ENCODE peak calls at places on chromosomes 6 and 20, in five cellular contexts. One of them, this sample, is unnamed.

GRCh38 chr6:168124921-168125320 is 45.9 kb upstream of the FRMD1 start:
- DNase-seq in mammary epithelial cell: no peak
- DNase-seq in fibroblast of lung: no peak
- DNase-seq in RWPE1: no peak
- DNase-seq in aorta: peak
- DNase-seq in this sample: no peak

GRCh38 chr20:8315639-8316573 is 183.8 kb downstream of the PLCB1 start:
- DNase-seq in mammary epithelial cell: no peak
- DNase-seq in fibroblast of lung: no peak
- DNase-seq in RWPE1: no peak
- DNase-seq in aorta: no peak
- DNase-seq in this sample: no peak

GRCh38 chr6:144352310-144352709 is 67.2 kb downstream of the UTRN start:
- DNase-seq in mammary epithelial cell: no peak
- DNase-seq in fibroblast of lung: no peak
- DNase-seq in RWPE1: no peak
- DNase-seq in aorta: no peak
- DNase-seq in this sample: no peak

GRCh38 chr20:46150982-46151381 is 32.9 kb downstream of the CD40 start:
- DNase-seq in mammary epithelial cell: no peak
- DNase-seq in fibroblast of lung: no peak
- DNase-seq in RWPE1: no peak
- DNase-seq in aorta: peak
- DNase-seq in this sample: no peak

GRCh38 chr6:46772754-46773153 is 20.4 kb upstream of the MEP1A start:
- DNase-seq in mammary epithelial cell: no peak
- DNase-seq in fibroblast of lung: no peak
- DNase-seq in RWPE1: no peak
- DNase-seq in aorta: no peak
- DNase-seq in this sample: no peak

GRCh38 chr6:167046861-167047495 is 47.8 kb downstream of the CEP43 start:
- DNase-seq in mammary epithelial cell: no peak
- DNase-seq in fibroblast of lung: no peak
- DNase-seq in RWPE1: no peak
- DNase-seq in aorta: no peak
- DNase-seq in this sample: no peak

GRCh38 chr20:48674461-48674860 is 153.3 kb downstream of the PREX1 start:
- DNase-seq in mammary epithelial cell: no peak
- DNase-seq in fibroblast of lung: no peak
- DNase-seq in RWPE1: no peak
- DNase-seq in aorta: no peak
- DNase-seq in this sample: no peak

GRCh38 chr6:53100561-53100960 is 35.4 kb downstream of the FBXO9 start:
- DNase-seq in mammary epithelial cell: no peak
- DNase-seq in fibroblast of lung: no peak
- DNase-seq in RWPE1: no peak
- DNase-seq in aorta: no peak
- DNase-seq in this sample: no peak

GRCh38 chr6:149935246-149935645 is 6.6 kb upstream of the ULBP2 start:
- DNase-seq in mammary epithelial cell: peak
- DNase-seq in fibroblast of lung: peak
- DNase-seq in RWPE1: no peak
- DNase-seq in aorta: no peak
- DNase-seq in this sample: no peak

GRCh38 chr6:45647341-45648138 is 269.8 kb upstream of the SUPT3H start:
- DNase-seq in mammary epithelial cell: peak
- DNase-seq in fibroblast of lung: no peak
- DNase-seq in RWPE1: no peak
- DNase-seq in aorta: no peak
- DNase-seq in this sample: no peak

GRCh38 chr6:45930419-45931059 is 85.1 kb downstream of the CLIC5 start:
- DNase-seq in mammary epithelial cell: peak
- DNase-seq in fibroblast of lung: peak
- DNase-seq in RWPE1: peak
- DNase-seq in aorta: peak
- DNase-seq in this sample: no peak

GRCh38 chr6:106997392-106998257 is 23.1 kb upstream of the CD24 start:
- DNase-seq in mammary epithelial cell: peak
- DNase-seq in fibroblast of lung: peak
- DNase-seq in RWPE1: peak
- DNase-seq in aorta: no peak
- DNase-seq in this sample: no peak

GRCh38 chr6:25991785-25992412 is 29.3 kb downstream of the TRIM38 start:
- DNase-seq in mammary epithelial cell: peak
- DNase-seq in fibroblast of lung: peak
- DNase-seq in RWPE1: peak
- DNase-seq in aorta: peak
- DNase-seq in this sample: no peak

GRCh38 chr6:128569737-128570438 is 49.5 kb upstream of the PTPRK start:
- DNase-seq in mammary epithelial cell: peak
- DNase-seq in fibroblast of lung: peak
- DNase-seq in RWPE1: peak
- DNase-seq in aorta: no peak
- DNase-seq in this sample: peak

GRCh38 chr6:135555550-135555949 is 58.0 kb upstream of the AHI1 start:
- DNase-seq in mammary epithelial cell: no peak
- DNase-seq in fibroblast of lung: no peak
- DNase-seq in RWPE1: no peak
- DNase-seq in aorta: no peak
- DNase-seq in this sample: no peak

GRCh38 chr6:118403036-118403435 is 145.1 kb upstream of the PLN start:
- DNase-seq in mammary epithelial cell: no peak
- DNase-seq in fibroblast of lung: peak
- DNase-seq in RWPE1: no peak
- DNase-seq in aorta: no peak
- DNase-seq in this sample: no peak

GRCh38 chr6:38271081-38271480 is 368.6 kb downstream of the BTBD9 start:
- DNase-seq in mammary epithelial cell: no peak
- DNase-seq in fibroblast of lung: peak
- DNase-seq in RWPE1: no peak
- DNase-seq in aorta: no peak
- DNase-seq in this sample: no peak

GRCh38 chr6:125718109-125718508 is 31.3 kb upstream of the HEY2 start:
- DNase-seq in mammary epithelial cell: no peak
- DNase-seq in fibroblast of lung: no peak
- DNase-seq in RWPE1: no peak
- DNase-seq in aorta: no peak
- DNase-seq in this sample: no peak

GRCh38 chr6:44143731-44144130 is 14.9 kb upstream of the CAPN11 start:
- DNase-seq in mammary epithelial cell: no peak
- DNase-seq in fibroblast of lung: no peak
- DNase-seq in RWPE1: no peak
- DNase-seq in aorta: no peak
- DNase-seq in this sample: no peak

GRCh38 chr6:160462551-160463109 is 114.5 kb downstream of the SLC22A3 start:
- DNase-seq in mammary epithelial cell: peak
- DNase-seq in fibroblast of lung: peak
- DNase-seq in RWPE1: peak
- DNase-seq in aorta: no peak
- DNase-seq in this sample: no peak

GRCh38 chr6:42817910-42818309 is 36.1 kb downstream of the BICRAL start:
- DNase-seq in mammary epithelial cell: no peak
- DNase-seq in fibroblast of lung: no peak
- DNase-seq in RWPE1: no peak
- DNase-seq in aorta: no peak
- DNase-seq in this sample: no peak

GRCh38 chr20:44693625-44694024 is 21.5 kb upstream of the CCN5 start:
- DNase-seq in mammary epithelial cell: no peak
- DNase-seq in fibroblast of lung: no peak
- DNase-seq in RWPE1: no peak
- DNase-seq in aorta: no peak
- DNase-seq in this sample: no peak
- H3K27ac ChIP-seq in mammary epithelial cell: no peak
- H3K27ac ChIP-seq in fibroblast of lung: peak
- H3K27ac ChIP-seq in RWPE1: peak
- H3K27ac ChIP-seq in aorta: peak
- H3K27ac ChIP-seq in this sample: peak

DNA sequence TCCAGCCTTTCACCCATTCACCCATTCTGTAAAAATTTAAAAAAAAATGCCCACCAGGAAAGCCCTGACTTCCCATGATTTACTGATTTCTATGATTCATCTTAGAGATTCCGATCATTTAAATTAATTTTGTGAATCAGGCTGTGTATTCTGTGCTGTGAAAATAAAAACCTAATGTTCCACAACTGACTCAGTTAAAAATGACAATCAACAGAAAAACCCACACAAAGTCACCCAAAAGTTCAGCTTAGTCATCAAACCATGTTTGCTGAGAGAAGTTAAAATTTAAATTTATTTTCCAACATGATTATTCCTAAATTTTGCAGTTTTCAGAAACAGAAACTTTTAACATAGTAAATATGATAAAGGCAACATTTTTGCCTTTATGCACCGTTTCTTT is 509.8 kb downstream of the TENT5A start:
- DNase-seq in mammary epithelial cell: no peak
- DNase-seq in fibroblast of lung: peak
- DNase-seq in RWPE1: no peak
- DNase-seq in aorta: no peak
- DNase-seq in this sample: no peak
- H3K27ac ChIP-seq in mammary epithelial cell: no peak
- H3K27ac ChIP-seq in fibroblast of lung: no peak
- H3K27ac ChIP-seq in RWPE1: no peak
- H3K27ac ChIP-seq in aorta: no peak
- H3K27ac ChIP-seq in this sample: no peak

DNA sequence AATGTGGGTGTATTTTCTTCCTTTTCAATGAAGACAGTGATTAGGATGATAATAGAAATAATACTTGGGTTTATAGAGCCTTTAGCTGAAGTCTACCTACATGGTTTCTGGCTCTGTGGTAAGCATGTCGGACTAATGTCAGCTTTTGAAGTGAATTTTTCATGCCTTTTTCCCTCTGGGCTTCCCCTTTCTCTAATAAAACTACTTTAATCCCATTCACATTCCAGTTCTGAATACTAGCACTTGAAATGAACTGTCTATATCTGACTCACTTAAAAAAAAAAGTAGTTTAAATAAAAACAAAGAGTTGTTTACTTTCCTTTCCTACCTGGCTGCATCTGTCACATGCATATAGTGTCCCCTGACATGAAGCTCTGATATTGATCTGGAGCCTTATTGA is 545.9 kb upstream of the FLRT3 start:
- DNase-seq in mammary epithelial cell: peak
- DNase-seq in fibroblast of lung: no peak
- DNase-seq in RWPE1: no peak
- DNase-seq in aorta: no peak
- DNase-seq in this sample: no peak
- H3K27ac ChIP-seq in mammary epithelial cell: peak
- H3K27ac ChIP-seq in fibroblast of lung: no peak
- H3K27ac ChIP-seq in RWPE1: no peak
- H3K27ac ChIP-seq in aorta: no peak
- H3K27ac ChIP-seq in this sample: no peak

GRCh38 chr6:151241853-151242252 is 2.1 kb downstream of the AKAP12 start:
- DNase-seq in mammary epithelial cell: no peak
- DNase-seq in fibroblast of lung: no peak
- DNase-seq in RWPE1: no peak
- DNase-seq in aorta: no peak
- DNase-seq in this sample: no peak

GRCh38 chr6:151239603-151240035 is at the start of gene AKAP12:
- DNase-seq in mammary epithelial cell: no peak
- DNase-seq in fibroblast of lung: peak
- DNase-seq in RWPE1: no peak
- DNase-seq in aorta: peak
- DNase-seq in this sample: no peak

GRCh38 chr6:151240861-151241642 is 1.3 kb downstream of the AKAP12 start:
- DNase-seq in mammary epithelial cell: peak
- DNase-seq in fibroblast of lung: peak
- DNase-seq in RWPE1: peak
- DNase-seq in aorta: peak
- DNase-seq in this sample: peak

GRCh38 chr6:151242420-151242841 is 2.7 kb downstream of the AKAP12 start:
- DNase-seq in mammary epithelial cell: no peak
- DNase-seq in fibroblast of lung: peak
- DNase-seq in RWPE1: no peak
- DNase-seq in aorta: no peak
- DNase-seq in this sample: no peak

GRCh38 chr6:151240036-151240685 is 394 bp downstream of the AKAP12 start:
- DNase-seq in mammary epithelial cell: peak
- DNase-seq in fibroblast of lung: peak
- DNase-seq in RWPE1: peak
- DNase-seq in aorta: peak
- DNase-seq in this sample: peak
- H3K27ac ChIP-seq in mammary epithelial cell: no peak
- H3K27ac ChIP-seq in fibroblast of lung: peak
- H3K27ac ChIP-seq in RWPE1: no peak
- H3K27ac ChIP-seq in aorta: peak
- H3K27ac ChIP-seq in this sample: no peak

DNA sequence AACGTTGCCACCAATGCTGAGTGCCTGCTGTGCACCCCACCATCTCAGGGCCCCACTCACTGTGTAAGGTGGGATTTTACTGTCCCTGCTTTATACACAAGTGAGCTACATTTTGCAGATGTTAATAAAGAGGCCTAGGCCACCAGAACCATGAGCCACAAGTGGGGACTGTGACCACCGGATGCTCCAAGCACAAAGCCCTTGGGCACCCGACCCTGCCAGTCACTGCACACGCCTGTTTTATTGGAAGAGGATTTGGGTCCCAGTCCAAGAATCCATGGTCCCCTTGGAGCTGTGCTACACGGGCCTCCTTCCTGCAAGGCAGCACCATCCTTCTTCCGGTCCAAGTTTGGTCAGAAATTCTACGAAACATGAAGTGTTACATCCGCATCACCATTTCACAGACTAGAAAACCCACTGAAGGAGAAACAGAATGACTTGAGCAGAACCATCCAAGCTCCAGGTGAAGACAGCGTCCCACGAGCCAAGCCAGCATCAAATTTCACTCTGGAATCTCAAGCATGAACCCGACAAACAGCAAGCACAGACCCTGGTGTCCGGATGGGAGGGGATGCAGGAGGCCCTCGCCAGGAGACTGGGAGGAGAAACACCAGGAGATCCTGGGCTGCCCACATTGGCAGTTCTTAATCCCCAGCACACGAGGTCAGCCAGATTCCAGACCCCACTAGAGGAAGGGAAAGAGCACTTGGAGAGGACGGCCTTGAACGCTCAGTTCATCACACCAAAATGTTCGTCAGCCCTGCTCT is 226.8 kb downstream of the DLL1 start:
- DNase-seq in mammary epithelial cell: no peak
- DNase-seq in fibroblast of lung: no peak
- DNase-seq in RWPE1: no peak
- DNase-seq in aorta: peak
- DNase-seq in this sample: no peak
- H3K27ac ChIP-seq in mammary epithelial cell: no peak
- H3K27ac ChIP-seq in fibroblast of lung: no peak
- H3K27ac ChIP-seq in RWPE1: no peak
- H3K27ac ChIP-seq in aorta: no peak
- H3K27ac ChIP-seq in this sample: no peak

DNA sequence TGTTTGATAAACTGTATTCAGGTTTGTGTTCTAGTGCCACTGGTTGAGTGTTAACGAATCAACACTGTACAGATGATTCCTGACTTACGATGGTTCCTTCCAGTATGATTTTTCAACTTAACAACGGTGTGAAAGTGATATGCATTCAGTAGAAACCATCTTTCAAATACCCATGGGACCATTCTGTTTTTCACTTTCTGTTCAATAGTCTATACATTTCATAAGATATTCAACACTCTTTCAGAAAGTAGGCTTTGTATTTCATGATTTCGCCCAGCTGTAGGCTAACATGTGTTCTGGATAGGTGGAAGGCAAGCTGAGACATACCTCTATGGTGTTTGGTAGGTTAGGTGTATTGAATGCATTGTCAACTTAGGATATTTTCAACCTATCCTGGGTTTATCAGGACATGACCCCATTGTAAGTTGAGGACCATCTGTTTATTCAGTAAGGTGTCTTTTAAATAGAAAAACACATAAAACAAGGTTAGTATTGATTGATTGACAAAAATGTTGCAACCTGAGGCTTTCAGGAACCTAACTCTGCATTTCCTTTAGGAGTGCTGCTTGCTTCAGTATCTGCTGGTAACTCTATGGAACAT is 32.3 kb downstream of the SYNJ2 start:
- DNase-seq in mammary epithelial cell: no peak
- DNase-seq in fibroblast of lung: no peak
- DNase-seq in RWPE1: no peak
- DNase-seq in aorta: no peak
- DNase-seq in this sample: no peak
- H3K27ac ChIP-seq in mammary epithelial cell: no peak
- H3K27ac ChIP-seq in fibroblast of lung: no peak
- H3K27ac ChIP-seq in RWPE1: no peak
- H3K27ac ChIP-seq in aorta: no peak
- H3K27ac ChIP-seq in this sample: no peak

This sample was measured in RWPE2.